ENCODE peak calls at places on chromosomes 4 and X, in eight cellular contexts. P is IMR-90; T is CD8-positive, alpha-beta T cell; C is H1; J is CD8-positive, alpha-beta memory T cell; O is ovary; G is tibial artery; D is mesenchymal stem cell. Q is an unnamed sample. For H3K4me1 and H3K27me3, the result is how much of the 10 kb centered on the place peaks cover.

GRCh38 chr4:135277980-135278315 is 1076.4 kb upstream of the PABPC4L start:
- DNase-seq in P (no peak), T (no peak), C (no peak), J (no peak), O (no peak), G (no peak), D (no peak), Q (no peak)

GRCh38 chr4:97942951-97943350 is 200.3 kb downstream of the STPG2 start:
- DNase-seq in P (no peak), T (no peak), C (no peak), J (no peak), O (no peak), G (no peak), D (no peak), Q (no peak)

GRCh38 chr4:102411416-102411815 is 66.1 kb upstream of the SLC39A8 start:
- DNase-seq in P (no peak), T (no peak), C (no peak), J (no peak), O (no peak), G (no peak), D (no peak), Q (no peak)

GRCh38 chrX:65745992-65746391 is 78.5 kb downstream of the MSN start:
- DNase-seq in P (no peak), T (no peak), C (no peak), J (no peak), O (no peak), G (no peak), D (no peak), Q (no peak)

GRCh38 chrX:15848576-15848975 is 6.0 kb downstream of the AP1S2 start:
- DNase-seq in P (no peak), T (no peak), C (no peak), J (no peak), O (no peak), G (no peak), D (no peak), Q (no peak)

GRCh38 chrX:12949927-12950656 is 24.8 kb upstream of the TMSB4X start:
- DNase-seq in P (peak), T (peak), C (no peak), J (peak), O (peak), G (peak), D (peak), Q (peak)

GRCh38 chr4:83753260-83753659 is 217.4 kb downstream of the GPAT3 start:
- DNase-seq in P (no peak), T (no peak), C (no peak), J (no peak), O (no peak), G (no peak), D (no peak), Q (no peak)

GRCh38 chr4:37538931-37539330 is 147.2 kb downstream of the RELL1 start:
- DNase-seq in P (no peak), T (no peak), C (no peak), J (no peak), O (no peak), G (no peak), D (no peak), Q (no peak)

GRCh38 chr4:143558823-143559756 is 45.6 kb downstream of the SMARCA5 start:
- DNase-seq in P (peak), T (peak), C (peak), J (peak), O (peak), G (peak), D (no peak), Q (no peak)

GRCh38 chr4:7341486-7342222 is 93.1 kb downstream of the PSAPL1 start:
- DNase-seq in P (peak), T (no peak), C (no peak), J (no peak), O (no peak), G (no peak), D (peak), Q (no peak)

GRCh38 chrX:10254746-10255145 is 98.0 kb downstream of the CLCN4 start:
- DNase-seq in P (no peak), T (no peak), C (no peak), J (no peak), O (no peak), G (no peak), D (peak), Q (no peak)

GRCh38 chrX:38400401-38400910 is 48.1 kb downstream of the OTC start:
- DNase-seq in P (no peak), T (no peak), C (no peak), J (no peak), O (no peak), G (no peak), D (no peak), Q (no peak)

GRCh38 chr4:181007751-181008150 is 1235.5 kb upstream of the TENM3 start:
- DNase-seq in P (no peak), T (no peak), C (no peak), J (no peak), O (no peak), G (no peak), D (no peak), Q (no peak)

GRCh38 chrX:155632424-155633100 is 19.8 kb upstream of the TMLHE start:
- DNase-seq in P (peak), T (no peak), C (no peak), J (no peak), O (no peak), G (no peak), D (peak), Q (no peak)

GRCh38 chr4:73593631-73594241 is 26.5 kb downstream of the RASSF6 start:
- DNase-seq in P (peak), T (no peak), C (no peak), J (no peak), O (no peak), G (no peak), D (peak), Q (no peak)

GRCh38 chrX:109939498-109939897 is 63.4 kb upstream of the TMEM164 start:
- DNase-seq in P (no peak), T (no peak), C (no peak), J (no peak), O (no peak), G (no peak), D (no peak), Q (no peak)

GRCh38 chr4:32472918-32473317 is 1752.7 kb downstream of the PCDH7 start:
- DNase-seq in P (no peak), T (no peak), C (no peak), J (no peak), O (no peak), G (no peak), D (no peak), Q (no peak)

GRCh38 chr4:93568758-93569157 is 259.8 kb upstream of the ATOH1 start:
- DNase-seq in P (no peak), T (no peak), C (no peak), J (no peak), O (no peak), G (no peak), D (no peak), Q (no peak)

GRCh38 chr4:165005352-165005751 is 26.4 kb upstream of the TRIM60 start:
- DNase-seq in P (no peak), T (no peak), C (no peak), J (no peak), O (no peak), G (no peak), D (no peak), Q (no peak)

GRCh38 chrX:73916489-73916888 is 353.5 kb downstream of the CHIC1 start:
- DNase-seq in P (no peak), T (no peak), C (no peak), J (no peak), O (no peak), G (no peak), D (no peak), Q (no peak)

GRCh38 chr4:67885727-67886126 is 1.9 kb upstream of the TMPRSS11D start:
- DNase-seq in P (peak), T (no peak), C (peak), J (no peak), O (no peak), G (no peak), D (peak), Q (no peak)

GRCh38 chrX:110847334-110847733 is 51.7 kb upstream of the CHRDL1 start:
- DNase-seq in P (peak), T (no peak), C (no peak), J (no peak), O (no peak), G (no peak), D (peak), Q (no peak)

GRCh38 chr4:65671402-65671801 is 1.1 kb upstream of the EPHA5 start:
- DNase-seq in P (no peak), T (no peak), C (no peak), J (no peak), O (no peak), G (no peak), D (no peak), Q (no peak)

GRCh38 chr4:65669008-65669971 is 999 bp downstream of the EPHA5 start:
- DNase-seq in P (no peak), T (no peak), C (no peak), J (no peak), O (peak), G (no peak), D (peak), Q (no peak)

GRCh38 chr4:65668201-65669007 is 1.9 kb downstream of the EPHA5 start:
- DNase-seq in P (no peak), T (no peak), C (no peak), J (no peak), O (peak), G (peak), D (peak), Q (no peak)

GRCh38 chr4:65670331-65671031 is at the start of gene EPHA5:
- DNase-seq in P (peak), T (no peak), C (peak), J (no peak), O (peak), G (peak), D (peak), Q (no peak)

DNA sequence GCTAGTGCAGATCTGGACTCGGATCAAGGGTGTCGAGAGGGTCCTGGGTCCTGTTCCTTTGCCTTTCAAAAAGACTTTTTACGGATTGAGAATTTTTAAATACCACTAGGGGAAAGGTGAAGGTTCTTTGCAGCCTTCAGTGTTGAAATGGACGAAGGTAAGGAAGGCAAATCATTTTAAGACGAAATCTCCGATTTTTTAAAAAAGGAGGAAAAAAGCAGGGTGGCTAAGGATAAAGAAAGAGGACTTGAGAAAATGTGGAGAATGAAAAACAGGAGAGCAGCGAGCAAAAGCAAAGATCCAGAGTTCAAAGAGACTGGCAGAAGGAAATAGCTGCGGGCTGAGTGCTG is 333 bp downstream of the EPHA5 start:
- DNase-seq in P (no peak), T (no peak), C (no peak), J (no peak), O (no peak), G (no peak), D (no peak), Q (no peak)
- H3K27ac ChIP-seq in P (no peak), T (no peak), C (no peak), J (no peak), O (peak), G (no peak), D (no peak), Q (no peak)

DNA sequence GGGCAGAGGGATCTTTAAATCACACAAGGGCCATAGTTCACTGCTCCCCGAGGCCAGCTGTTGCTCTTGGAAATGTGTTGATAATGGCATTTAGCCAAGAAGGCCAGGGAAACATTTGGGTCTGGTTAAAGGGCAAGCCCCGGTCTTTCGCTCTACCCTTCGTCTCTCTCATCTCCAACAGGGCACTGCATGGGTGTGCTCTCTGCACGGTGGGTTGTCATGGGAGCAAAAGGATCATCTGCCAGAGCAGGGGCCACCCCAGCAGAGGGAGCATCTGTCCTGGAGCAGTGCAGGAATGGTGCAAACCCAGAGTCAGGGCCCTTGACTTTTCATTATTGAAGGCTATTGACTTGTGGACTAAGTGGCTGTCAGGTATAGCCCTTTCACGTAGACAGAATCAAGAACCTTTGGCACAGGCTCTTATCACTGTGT is 22.7 kb upstream of the PGRMC2 start:
- DNase-seq in P (no peak), T (no peak), C (no peak), J (no peak), O (no peak), G (no peak), D (peak), Q (no peak)
- H3K4me1 ChIP-seq in P (under half), T (under half), C (under half), J (under half), O (under half), G (under half), D (under half), Q (under half)

DNA sequence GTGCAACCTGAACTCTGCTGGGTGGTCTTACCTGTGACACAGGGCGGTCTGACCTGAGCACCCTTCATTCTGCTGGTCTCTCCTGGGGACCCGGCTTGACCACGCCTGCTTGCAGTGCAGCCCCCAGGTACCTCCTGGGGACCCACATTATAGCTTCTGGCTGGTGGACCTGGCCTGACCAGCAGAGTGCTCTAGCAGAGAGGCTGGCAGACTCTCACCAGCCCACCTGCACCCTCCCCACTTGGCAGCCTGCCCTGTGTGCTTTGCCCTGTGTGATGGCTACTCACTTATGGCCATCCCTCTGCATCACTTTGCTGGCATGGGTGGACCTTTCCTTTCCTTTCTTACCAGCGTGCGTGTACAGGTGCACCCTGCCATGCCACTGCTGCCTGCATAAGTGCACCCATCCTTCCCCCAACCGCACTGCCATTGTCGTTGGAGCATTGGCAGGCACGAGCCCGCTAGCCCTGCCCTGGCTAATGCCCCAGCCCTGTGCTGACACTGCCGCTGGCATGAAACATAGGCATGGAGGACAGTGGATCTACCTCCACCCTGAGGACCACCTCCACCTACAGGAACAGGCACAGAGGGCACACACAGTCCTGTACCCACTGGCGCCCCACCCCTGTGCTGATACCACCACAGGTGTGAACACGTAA is 21.5 kb upstream of the H2AZ1 start:
- DNase-seq in P (no peak), T (no peak), C (no peak), J (no peak), O (no peak), G (no peak), D (no peak), Q (no peak)
- H3K27me3 ChIP-seq in P (under half), T (under half), C (under half), J (under half), O (under half), G (under half), D (under half), Q (under half)

GRCh38 chrX:25013593-25014365 is 2.0 kb downstream of the ARX start:
- DNase-seq in P (no peak), T (no peak), C (no peak), J (no peak), O (no peak), G (no peak), D (no peak), Q (no peak)

GRCh38 chrX:25011589-25012432 is 4.0 kb downstream of the ARX start:
- DNase-seq in P (no peak), T (no peak), C (no peak), J (no peak), O (peak), G (no peak), D (no peak), Q (no peak)

GRCh38 chrX:25012793-25013592 is 2.8 kb downstream of the ARX start:
- DNase-seq in P (no peak), T (no peak), C (no peak), J (no peak), O (no peak), G (no peak), D (no peak), Q (no peak)

GRCh38 chrX:25010784-25011588 is 4.8 kb downstream of the ARX start:
- DNase-seq in P (no peak), T (no peak), C (no peak), J (no peak), O (peak), G (no peak), D (no peak), Q (no peak)

DNA sequence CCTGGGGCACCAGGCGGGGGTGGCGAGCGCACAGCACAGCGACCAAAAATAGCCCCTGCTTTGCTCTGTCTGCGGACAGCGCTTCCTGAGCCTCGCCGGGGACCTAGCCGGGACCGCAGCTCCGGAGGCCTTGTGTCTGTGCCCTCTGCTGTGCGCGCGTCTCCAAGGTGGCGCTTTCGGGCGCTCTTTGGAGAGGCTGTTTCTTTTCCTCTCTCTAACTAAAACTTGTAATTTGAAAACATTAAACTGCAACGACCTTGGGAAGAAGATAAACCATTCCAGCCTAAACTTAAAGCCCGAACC is 3.4 kb downstream of the ARX start:
- DNase-seq in P (no peak), T (no peak), C (no peak), J (no peak), O (peak), G (no peak), D (no peak), Q (no peak)
- H3K27ac ChIP-seq in P (no peak), T (no peak), C (no peak), J (no peak), O (peak), G (no peak), D (no peak), Q (no peak)

GRCh38 chrX:1555370-1555769 is 18.4 kb upstream of the P2RY8 start:
- DNase-seq in P (no peak), T (no peak), C (no peak), J (no peak), O (no peak), G (no peak), D (no peak), Q (no peak)

GRCh38 chrX:1554469-1555210 is 17.7 kb upstream of the P2RY8 start:
- DNase-seq in P (no peak), T (peak), C (no peak), J (peak), O (no peak), G (no peak), D (no peak), Q (no peak)

GRCh38 chrX:1546601-1547275 is 9.8 kb upstream of the P2RY8 start:
- DNase-seq in P (no peak), T (no peak), C (no peak), J (no peak), O (no peak), G (no peak), D (no peak), Q (no peak)

GRCh38 chrX:1551959-1552546 is 15.1 kb upstream of the P2RY8 start:
- DNase-seq in P (no peak), T (no peak), C (no peak), J (no peak), O (no peak), G (no peak), D (no peak), Q (no peak)
- H3K4me1 ChIP-seq in P (under half), T (half or more), C (under half), J (half or more), O (under half), G (under half), D (under half), Q (under half)

GRCh38 chr4:122824616-122825015 is 2.0 kb upstream of the FGF2 start:
- DNase-seq in P (peak), T (no peak), C (no peak), J (no peak), O (no peak), G (no peak), D (no peak), Q (no peak)
- H3K27me3 ChIP-seq in P (under half), T (under half), C (under half), J (under half), O (under half), G (under half), D (under half), Q (under half)

GRCh38 chr4:57043304-57044251 is 64.9 kb downstream of the POLR2B start:
- DNase-seq in P (peak), T (no peak), C (no peak), J (no peak), O (no peak), G (no peak), D (peak), Q (no peak)

GRCh38 chr4:57034571-57034970 is 55.9 kb downstream of the POLR2B start:
- DNase-seq in P (no peak), T (no peak), C (no peak), J (no peak), O (no peak), G (no peak), D (no peak), Q (no peak)

GRCh38 chr4:57040510-57040909 is 61.8 kb downstream of the POLR2B start:
- DNase-seq in P (no peak), T (no peak), C (no peak), J (no peak), O (no peak), G (no peak), D (no peak), Q (no peak)

GRCh38 chr4:57039345-57039744 is 60.6 kb downstream of the POLR2B start:
- DNase-seq in P (no peak), T (no peak), C (no peak), J (no peak), O (no peak), G (no peak), D (peak), Q (no peak)

GRCh38 chr4:57037982-57038604 is 59.4 kb downstream of the POLR2B start:
- DNase-seq in P (peak), T (no peak), C (peak), J (no peak), O (peak), G (peak), D (peak), Q (no peak)
- H3K27ac ChIP-seq in P (no peak), T (no peak), C (no peak), J (no peak), O (no peak), G (peak), D (peak), Q (no peak)

GRCh38 chr4:1572964-1573720 is 111.0 kb downstream of the FAM53A start:
- DNase-seq in P (no peak), T (no peak), C (no peak), J (no peak), O (no peak), G (no peak), D (no peak), Q (no peak)

GRCh38 chr4:1570291-1571164 is 113.6 kb downstream of the FAM53A start:
- DNase-seq in P (no peak), T (no peak), C (no peak), J (no peak), O (no peak), G (no peak), D (no peak), Q (no peak)

GRCh38 chr4:1572521-1572920 is 111.6 kb downstream of the FAM53A start:
- DNase-seq in P (no peak), T (no peak), C (no peak), J (no peak), O (no peak), G (no peak), D (no peak), Q (no peak)

GRCh38 chr4:1571165-1571908 is 112.8 kb downstream of the FAM53A start:
- DNase-seq in P (no peak), T (no peak), C (no peak), J (no peak), O (no peak), G (no peak), D (no peak), Q (no peak)

DNA sequence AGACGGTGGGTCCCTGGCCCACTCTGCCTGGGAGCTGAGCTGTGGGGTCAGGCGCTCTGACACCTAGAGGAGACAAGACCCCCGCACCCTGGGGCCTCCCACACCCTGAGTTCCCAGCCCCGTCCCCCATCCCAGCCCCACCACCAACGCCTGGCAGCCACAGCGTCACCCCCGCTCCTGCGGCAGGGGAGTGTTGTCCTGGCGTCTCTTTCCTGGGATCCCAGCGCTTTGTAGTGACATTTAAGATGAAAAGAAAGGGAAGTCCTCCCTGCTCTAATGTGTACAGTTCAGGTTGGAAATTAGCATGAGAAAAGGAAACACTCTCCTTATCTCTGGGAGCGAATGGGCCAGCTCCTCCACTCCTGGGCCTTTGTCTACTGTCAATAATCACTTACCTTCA is 112.1 kb downstream of the FAM53A start:
- DNase-seq in P (no peak), T (no peak), C (no peak), J (no peak), O (no peak), G (no peak), D (no peak), Q (no peak)
- H3K4me1 ChIP-seq in P (under half), T (under half), C (under half), J (under half), O (under half), G (under half), D (under half), Q (under half)